ENCODE peak calls at places on chromosomes 13 and 19, in seven cellular contexts. X is K562, L is GM12891, O is H1, K is GM12878, J is SK-N-SH, U is HepG2. Q is an unnamed sample.

GRCh38 chr19:5017235-5017634 is 48.3 kb downstream of the KDM4B start:
- DNase-seq in X (no peak), K (no peak), U (no peak), L (no peak), J (no peak), O (no peak), Q (no peak)

GRCh38 chr13:105759467-105759866 is 776.0 kb downstream of the EFNB2 start:
- DNase-seq in K (no peak), U (no peak), J (no peak), O (no peak), X (no peak), L (no peak), Q (no peak)

GRCh38 chr13:106818971-106819370 is 251.0 kb upstream of the ARGLU1 start:
- DNase-seq in K (no peak), J (no peak), U (no peak), L (no peak), O (no peak), X (no peak), Q (no peak)

GRCh38 chr19:52331757-52332156 is 4.3 kb upstream of the ZNF610 start:
- DNase-seq in O (no peak), K (no peak), J (no peak), L (no peak), U (no peak), X (no peak), Q (no peak)

GRCh38 chr19:49546825-49547565 is 19.2 kb downstream of the RCN3 start:
- DNase-seq in X (peak; percentile 74), J (peak; percentile 83), O (peak; percentile 47), K (peak; percentile 42), L (no peak), U (peak; percentile 85), Q (no peak)

GRCh38 chr19:917323-918151 is at the start of gene KISS1R:
- DNase-seq in X (peak; percentile 60), J (peak; percentile 84), K (no peak), L (no peak), O (no peak), U (peak; percentile 71), Q (peak; percentile 50)

GRCh38 chr19:52307275-52307674 is 10.3 kb downstream of the ZNF480 start:
- DNase-seq in U (no peak), K (no peak), J (no peak), O (no peak), L (no peak), X (no peak), Q (no peak)

GRCh38 chr13:60583196-60583908 is 186.3 kb downstream of the TDRD3 start:
- DNase-seq in L (no peak), J (no peak), O (no peak), X (no peak), U (peak; percentile 13), K (no peak), Q (no peak)

GRCh38 chr19:860481-861098 is 1.1 kb downstream of the CFD start:
- DNase-seq in O (no peak), K (no peak), J (peak; percentile 83), U (peak; percentile 53), L (peak; percentile 84), X (peak; percentile 90), Q (no peak)

GRCh38 chr13:36175621-36176020 is 38.7 kb downstream of the SOHLH2 start:
- DNase-seq in J (no peak), U (no peak), O (no peak), L (no peak), X (no peak), K (no peak), Q (no peak)

GRCh38 chr19:49667473-49667872 is 1.7 kb downstream of the BCL2L12 start:
- DNase-seq in K (no peak), L (no peak), U (no peak), O (no peak), X (no peak), J (no peak), Q (no peak)

GRCh38 chr13:110216403-110217041 is 90.4 kb downstream of the COL4A1 start:
- DNase-seq in O (no peak), J (no peak), K (no peak), L (no peak), X (no peak), U (no peak), Q (no peak)

GRCh38 chr13:109036091-109036490 is 406.7 kb downstream of the MYO16 start:
- DNase-seq in J (no peak), O (no peak), K (no peak), X (no peak), U (no peak), L (no peak), Q (no peak)

GRCh38 chr13:111398715-111399299 is 78.4 kb downstream of the TEX29 start:
- DNase-seq in K (no peak), X (peak; percentile 20), J (no peak), L (no peak), U (peak; percentile 64), O (no peak), Q (no peak)

GRCh38 chr13:68927387-68928026 is 1180.1 kb upstream of the ATXN8OS start:
- DNase-seq in X (no peak), U (peak; percentile 12), J (peak; percentile 6), K (no peak), O (peak; percentile 43), L (no peak), Q (no peak)

DNA sequence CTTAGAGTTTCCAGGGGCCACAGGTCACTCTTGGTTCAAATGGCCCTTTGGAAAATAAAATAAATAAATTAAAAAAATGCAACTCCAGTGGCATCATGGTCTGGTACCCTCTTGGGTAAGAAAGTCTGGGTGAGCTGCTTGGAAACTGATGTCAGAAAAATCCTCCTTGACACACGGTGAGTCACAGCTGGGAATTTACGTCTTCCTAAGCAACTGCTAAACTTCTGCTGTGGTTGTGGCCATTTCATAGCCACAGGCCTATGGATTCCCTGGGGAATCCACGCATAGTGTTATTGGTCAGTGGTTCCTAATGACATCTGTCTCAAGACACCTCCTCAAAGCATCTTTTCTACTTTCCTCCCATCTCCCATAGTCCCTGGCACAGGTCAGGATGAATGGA is 220.8 kb downstream of the COG6 start:
- DNase-seq in U (no peak), L (no peak), J (no peak), K (no peak), O (no peak), X (no peak), Q (no peak)
- TF ChIP-seq TAF1 in U (no peak), L (no peak), J (no peak), K (no peak), O (no peak), X (no peak), Q (no peak)

DNA sequence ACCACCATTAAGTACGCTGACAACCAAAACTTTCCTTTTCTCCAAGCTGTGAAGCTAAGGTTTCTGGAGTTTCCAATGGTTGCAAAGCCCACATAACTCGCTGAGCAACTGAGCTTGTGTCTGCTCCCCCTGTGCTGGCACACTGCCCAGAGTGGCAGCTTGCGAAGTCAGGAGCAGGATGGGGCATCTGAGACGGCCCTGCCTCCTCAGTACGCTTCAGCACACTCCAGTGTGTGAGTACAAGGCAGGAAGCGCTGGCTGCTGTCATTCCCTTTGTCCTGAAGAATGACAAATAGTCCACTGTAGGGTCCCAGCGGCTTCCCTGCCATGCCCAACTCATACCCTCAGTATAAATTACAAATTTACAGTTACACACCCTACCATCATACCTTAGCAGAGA is 51.5 kb downstream of the SKA3 start:
- DNase-seq in L (no peak), U (peak; percentile 60), X (no peak), K (no peak), O (no peak), J (peak; percentile 67), Q (no peak)
- TF ChIP-seq TAF1 in L (no peak), U (no peak), X (no peak), K (no peak), O (no peak), J (no peak), Q (no peak)

GRCh38 chr19:40800997-40801377 is 2.0 kb downstream of the EGLN2 start:
- DNase-seq in O (no peak), U (no peak), X (no peak), K (no peak), J (no peak), L (no peak), Q (no peak)

GRCh38 chr19:40802300-40803169 is 3.5 kb downstream of the EGLN2 start:
- DNase-seq in K (no peak), U (no peak), O (no peak), X (peak; percentile 20), J (peak; percentile 67), L (no peak), Q (no peak)

GRCh38 chr19:40803170-40803856 is 4.3 kb downstream of the EGLN2 start:
- DNase-seq in K (no peak), J (no peak), L (no peak), U (no peak), O (no peak), X (peak; percentile 28), Q (no peak)

GRCh38 chr19:40800339-40800996 is 1.5 kb downstream of the EGLN2 start:
- DNase-seq in L (no peak), U (no peak), K (no peak), O (no peak), J (no peak), X (no peak), Q (no peak)

GRCh38 chr19:40801449-40802299 is 2.7 kb downstream of the EGLN2 start:
- DNase-seq in K (no peak), X (no peak), J (no peak), L (no peak), O (no peak), U (no peak), Q (no peak)
- TF ChIP-seq TAF1 in K (no peak), X (no peak), J (no peak), L (no peak), O (no peak), U (no peak), Q (no peak)

DNA sequence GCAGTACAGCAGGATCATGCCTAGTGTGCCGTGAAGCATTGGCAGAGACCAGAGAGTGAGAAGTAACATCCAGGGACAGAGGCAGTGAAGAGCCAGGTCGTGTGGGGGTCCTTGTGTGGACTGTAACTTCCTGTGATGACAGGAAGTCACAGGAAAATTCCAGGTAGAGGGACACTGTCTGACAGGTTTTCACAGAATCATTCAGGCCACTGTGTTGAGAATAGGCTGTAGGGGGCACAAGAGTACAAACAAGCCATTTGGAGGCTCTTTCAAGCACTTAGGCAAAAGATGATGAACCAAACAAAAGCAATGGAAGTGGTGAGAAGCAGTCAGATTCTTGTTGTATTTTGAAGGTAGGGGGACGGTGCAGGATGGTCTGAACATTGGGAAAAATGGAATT is 46.4 kb downstream of the N4BP2L1 start:
- DNase-seq in U (peak; percentile 49), O (peak; percentile 3), J (peak; percentile 9), L (no peak), K (no peak), X (no peak), Q (no peak)
- TF ChIP-seq TAF1 in U (no peak), O (no peak), J (no peak), L (no peak), K (no peak), X (no peak), Q (no peak)

DNA sequence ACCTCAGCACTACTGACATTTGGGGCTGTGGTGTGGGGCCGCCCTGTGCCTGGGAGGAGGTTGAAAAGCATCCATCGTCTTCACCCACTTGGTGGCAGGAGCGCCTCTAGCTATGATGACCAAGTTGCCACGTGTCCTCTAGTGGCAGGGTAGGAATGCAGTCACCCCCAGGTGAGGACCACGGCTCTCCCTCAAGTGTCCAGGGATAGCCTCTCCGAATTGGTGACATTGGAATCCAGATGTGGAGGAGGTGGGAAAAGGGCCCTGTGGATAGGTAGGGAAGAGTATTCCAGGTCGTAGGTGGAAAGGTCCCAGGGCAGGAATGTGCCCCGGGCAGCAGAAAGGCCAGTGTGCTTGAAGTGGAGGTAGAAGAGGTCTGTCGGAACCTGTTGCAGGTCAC is 37.6 kb downstream of the ARHGEF18 start:
- DNase-seq in U (no peak), K (no peak), J (no peak), L (no peak), X (no peak), O (no peak), Q (no peak)
- TF ChIP-seq TAF1 in U (no peak), K (no peak), J (no peak), L (no peak), X (no peak), O (no peak), Q (no peak)

GRCh38 chr19:43779147-43779819 is 1.5 kb downstream of the KCNN4 start:
- DNase-seq in K (no peak), L (no peak), O (no peak), J (no peak), X (no peak), U (no peak), Q (no peak)
- TF ChIP-seq TAF1 in K (no peak), L (no peak), O (no peak), J (no peak), X (no peak), U (no peak), Q (no peak)